ENCODE peak calls at places on chromosomes 2 and 18, in nine cellular contexts. T is activated T-cell treated with anti-CD3 and anti-CD28 coated beads, Interleukin-2, amount 50 U/mL, for 4 hours; U is ascending aorta; C is epithelial cell of esophagus; R is WERI-Rb-1; L is spleen; W is EL; P is effector memory CD8-positive, alpha-beta T cell; X is AG09309. D is an unnamed sample.

GRCh38 chr2:183427558-183427957 is 303.3 kb downstream of the NUP35 start:
- DNase-seq in T (no peak), U (no peak), C (no peak), R (no peak), L (no peak), W (no peak), P (no peak), X (no peak), D (no peak)

GRCh38 chr18:44098551-44099098 is 582.1 kb upstream of the SETBP1 start:
- DNase-seq in T (no peak), U (no peak), C (peak; percentile 48), R (peak; percentile 10), L (no peak), W (peak; percentile 41), P (no peak), X (peak; percentile 32), D (no peak)

GRCh38 chr2:102915128-102915527 is 153.3 kb downstream of the TMEM182 start:
- DNase-seq in T (no peak), U (no peak), C (peak; percentile 96), R (no peak), L (no peak), W (peak; percentile 27), P (no peak), X (no peak), D (peak; percentile 3)

GRCh38 chr2:172734711-172735645 is 667 bp upstream of the RAPGEF4 start:
- DNase-seq in T (no peak), U (no peak), C (peak; percentile 81), R (no peak), L (no peak), W (no peak), P (no peak), X (no peak), D (no peak)

GRCh38 chr18:31396796-31397195 is 20.2 kb downstream of the DSG4 start:
- DNase-seq in T (no peak), U (no peak), C (no peak), R (no peak), L (no peak), W (no peak), P (no peak), X (no peak), D (no peak)

GRCh38 chr18:11327656-11328055 is 178.3 kb upstream of the PIEZO2 start:
- DNase-seq in T (no peak), U (peak; percentile 76), C (no peak), R (no peak), L (no peak), W (peak; percentile 11), P (no peak), X (no peak), D (no peak)

GRCh38 chr2:170013802-170014551 is 164.0 kb upstream of the MYO3B start:
- DNase-seq in T (no peak), U (no peak), C (no peak), R (peak; percentile 12), L (no peak), W (no peak), P (no peak), X (no peak), D (no peak)

GRCh38 chr18:32441536-32441935 is 29.1 kb downstream of the GAREM1 start:
- DNase-seq in T (no peak), U (no peak), C (no peak), R (no peak), L (no peak), W (no peak), P (no peak), X (no peak), D (no peak)

GRCh38 chr2:65566617-65567016 is 134.2 kb upstream of the SPRED2 start:
- DNase-seq in T (no peak), U (no peak), C (peak; percentile 92), R (no peak), L (peak; percentile 74), W (no peak), P (no peak), X (no peak), D (no peak)

GRCh38 chr2:128554151-128554769 is 235.6 kb upstream of the HS6ST1 start:
- DNase-seq in T (no peak), U (no peak), C (no peak), R (no peak), L (no peak), W (no peak), P (no peak), X (no peak), D (no peak)

GRCh38 chr18:2883137-2883671 is 36.4 kb downstream of the EMILIN2 start:
- DNase-seq in T (no peak), U (no peak), C (no peak), R (no peak), L (peak; percentile 84), W (no peak), P (peak; percentile 37), X (no peak), D (no peak)

GRCh38 chr2:128233790-128234395 is 84.8 kb downstream of the HS6ST1 start:
- DNase-seq in T (no peak), U (no peak), C (no peak), R (no peak), L (no peak), W (no peak), P (no peak), X (no peak), D (no peak)

GRCh38 chr2:159399716-159400525 is 113.4 kb upstream of the WDSUB1 start:
- DNase-seq in T (no peak), U (no peak), C (peak; percentile 71), R (no peak), L (no peak), W (peak; percentile 64), P (no peak), X (peak; percentile 53), D (peak; percentile 90)

GRCh38 chr2:84417453-84417852 is 41.6 kb downstream of the SUCLG1 start:
- DNase-seq in T (no peak), U (no peak), C (peak; percentile 69), R (no peak), L (no peak), W (no peak), P (no peak), X (no peak), D (no peak)

GRCh38 chr18:905948-906415 is 1.3 kb downstream of the ADCYAP1 start:
- DNase-seq in T (no peak), U (no peak), C (no peak), R (no peak), L (no peak), W (no peak), P (no peak), X (no peak), D (no peak)

GRCh38 chr18:79964330-79965118 is at the start of gene HSBP1L1:
- DNase-seq in T (peak; percentile 48), U (no peak), C (peak; percentile 68), R (peak; percentile 87), L (peak; percentile 95), W (peak; percentile 63), P (peak; percentile 50), X (no peak), D (no peak)

GRCh38 chr2:241506793-241507429 is 1.5 kb downstream of the STK25 start:
- DNase-seq in T (no peak), U (no peak), C (no peak), R (no peak), L (peak; percentile 75), W (peak; percentile 26), P (no peak), X (no peak), D (no peak)

D was measured in HFFc6.